ENCODE peak calls at places on chromosomes 6 and 20, in six cellular contexts. G is activated CD8-positive, alpha-beta T cell treated with anti-CD3 and anti-CD28 coated beads for 36 hours; C is adrenal gland; Z is cardiac muscle cell; D is CD14-positive monocyte; U is breast epithelium. X is an unnamed sample.

GRCh38 chr20:61441537-61441936 is 189.5 kb downstream of the CDH4 start:
- DNase-seq in Z (no peak), D (no peak), G (no peak), C (no peak), U (no peak), X (no peak)

GRCh38 chr6:70592391-70593117 is 25.8 kb downstream of the SDHAF4 start:
- DNase-seq in G (no peak), Z (no peak), D (no peak), C (no peak), U (no peak), X (no peak)

GRCh38 chr6:1381397-1382330 is 7.7 kb upstream of the FOXF2 start:
- DNase-seq in G (peak; percentile 55), U (no peak), C (peak; percentile 55), Z (peak; percentile 78), D (no peak), X (peak; percentile 83)

GRCh38 chr6:146984251-146984924 is 219.8 kb upstream of the STXBP5 start:
- DNase-seq in G (no peak), D (no peak), C (no peak), Z (no peak), U (no peak), X (no peak)

GRCh38 chr6:45742591-45742990 is 273.1 kb downstream of the CLIC5 start:
- DNase-seq in U (no peak), G (no peak), D (no peak), Z (no peak), C (no peak), X (no peak)

GRCh38 chr6:35491558-35492541 is 5.0 kb downstream of the TEAD3 start:
- DNase-seq in G (no peak), U (no peak), Z (peak; percentile 49), C (no peak), D (no peak), X (no peak)

GRCh38 chr6:128025478-128025877 is 124.6 kb upstream of the THEMIS start:
- DNase-seq in U (no peak), D (no peak), Z (no peak), C (no peak), G (no peak), X (no peak)

GRCh38 chr6:118660218-118660569 is 8.8 kb upstream of the CEP85L start:
- DNase-seq in G (peak; percentile 81), Z (peak; percentile 83), U (no peak), C (peak; percentile 38), D (no peak), X (no peak)

GRCh38 chr6:1607557-1608221 is 2.0 kb upstream of the FOXC1 start:
- DNase-seq in U (peak; percentile 19), G (peak; percentile 28), Z (no peak), D (no peak), C (no peak), X (peak; percentile 45)

GRCh38 chr6:95354551-95354950 is 222.8 kb upstream of the MANEA start:
- DNase-seq in C (no peak), Z (no peak), U (no peak), G (no peak), D (no peak), X (no peak)

GRCh38 chr6:78810698-78811097 is 56.7 kb upstream of the IRAK1BP1 start:
- DNase-seq in Z (no peak), D (no peak), C (no peak), U (peak; percentile 70), G (no peak), X (no peak)

GRCh38 chr20:63978319-63979220 is 872 bp downstream of the SAMD10 start:
- DNase-seq in G (peak; percentile 80), D (peak; percentile 30), Z (peak; percentile 78), C (peak; percentile 75), U (peak; percentile 69), X (peak; percentile 80)

GRCh38 chr6:36840471-36841461 is 1.5 kb upstream of the CPNE5 start:
- DNase-seq in D (no peak), G (peak; percentile 45), U (no peak), C (no peak), Z (no peak), X (no peak)

GRCh38 chr6:158933075-158933474 is 66.9 kb downstream of the RSPH3 start:
- DNase-seq in G (no peak), U (no peak), C (no peak), D (no peak), Z (no peak), X (no peak)

GRCh38 chr6:166573456-166574216 is 12.8 kb downstream of the RAMACL start:
- DNase-seq in G (no peak), C (no peak), U (no peak), D (no peak), Z (no peak), X (no peak)

GRCh38 chr6:66226099-66226498 is 519.1 kb upstream of the EYS start:
- DNase-seq in G (no peak), D (no peak), Z (peak; percentile 19), U (no peak), C (no peak), X (no peak)

GRCh38 chr20:5013682-5014447 is 12.6 kb upstream of the SLC23A2 start:
- DNase-seq in G (no peak), D (no peak), Z (no peak), U (no peak), C (no peak), X (no peak)

GRCh38 chr6:106974337-106974998 is at the start of gene CD24:
- DNase-seq in G (peak; percentile 38), D (no peak), U (peak; percentile 39), C (peak; percentile 20), Z (peak; percentile 82), X (peak; percentile 61)

GRCh38 chr6:14066782-14067406 is 50.7 kb upstream of the CD83 start:
- DNase-seq in G (no peak), D (no peak), U (peak; percentile 23), C (peak; percentile 30), Z (peak; percentile 68), X (peak; percentile 64)

GRCh38 chr6:20246107-20246506 is 33.8 kb upstream of the MBOAT1 start:
- DNase-seq in U (no peak), C (no peak), D (no peak), Z (no peak), G (no peak), X (no peak)

GRCh38 chr20:31738729-31739549 is at the start of gene TPX2:
- DNase-seq in G (peak; percentile 90), D (peak; percentile 91), Z (peak; percentile 98), C (peak; percentile 91), U (peak; percentile 95), X (peak; percentile 94)
- TF ChIP-seq CTCF in G (no peak), D (peak; percentile 11), Z (peak; percentile 20), C (peak; percentile 14), U (peak; percentile 40), X (peak; percentile 12)

GRCh38 chr6:100614386-100614785 is 149.7 kb upstream of the SIM1 start:
- DNase-seq in C (peak; percentile 21), G (no peak), U (no peak), Z (no peak), D (no peak), X (no peak)

GRCh38 chr6:100618349-100618671 is 153.6 kb upstream of the SIM1 start:
- DNase-seq in G (no peak), D (no peak), Z (no peak), U (no peak), C (no peak), X (no peak)

GRCh38 chr6:100617633-100618348 is 153.1 kb upstream of the SIM1 start:
- DNase-seq in U (no peak), D (no peak), C (no peak), Z (no peak), G (no peak), X (no peak)

GRCh38 chr6:100612101-100612500 is 147.4 kb upstream of the SIM1 start:
- DNase-seq in D (no peak), C (no peak), Z (no peak), U (no peak), G (no peak), X (no peak)

GRCh38 chr6:100614933-100615332 is 150.2 kb upstream of the SIM1 start:
- DNase-seq in D (no peak), C (no peak), G (no peak), Z (no peak), U (no peak), X (no peak)
- TF ChIP-seq CTCF in D (no peak), C (no peak), G (no peak), Z (no peak), U (no peak), X (no peak)

GRCh38 chr6:10491463-10491862 is 29.7 kb upstream of the GCNT2 start:
- DNase-seq in C (no peak), Z (no peak), D (no peak), G (no peak), U (no peak), X (no peak)

GRCh38 chr6:10495014-10495413 is 26.1 kb upstream of the GCNT2 start:
- DNase-seq in Z (no peak), U (no peak), G (no peak), D (no peak), C (no peak), X (no peak)
- TF ChIP-seq CTCF in Z (no peak), U (no peak), G (no peak), D (no peak), C (no peak), X (no peak)

GRCh38 chr6:72560721-72561593 is 60.9 kb upstream of the KCNQ5 start:
- DNase-seq in C (no peak), Z (peak; percentile 4), G (peak; percentile 24), D (no peak), U (no peak), X (no peak)
- TF ChIP-seq CTCF in C (no peak), Z (peak; percentile 13), G (peak; percentile 21), D (peak; percentile 29), U (no peak), X (peak; percentile 3)

DNA sequence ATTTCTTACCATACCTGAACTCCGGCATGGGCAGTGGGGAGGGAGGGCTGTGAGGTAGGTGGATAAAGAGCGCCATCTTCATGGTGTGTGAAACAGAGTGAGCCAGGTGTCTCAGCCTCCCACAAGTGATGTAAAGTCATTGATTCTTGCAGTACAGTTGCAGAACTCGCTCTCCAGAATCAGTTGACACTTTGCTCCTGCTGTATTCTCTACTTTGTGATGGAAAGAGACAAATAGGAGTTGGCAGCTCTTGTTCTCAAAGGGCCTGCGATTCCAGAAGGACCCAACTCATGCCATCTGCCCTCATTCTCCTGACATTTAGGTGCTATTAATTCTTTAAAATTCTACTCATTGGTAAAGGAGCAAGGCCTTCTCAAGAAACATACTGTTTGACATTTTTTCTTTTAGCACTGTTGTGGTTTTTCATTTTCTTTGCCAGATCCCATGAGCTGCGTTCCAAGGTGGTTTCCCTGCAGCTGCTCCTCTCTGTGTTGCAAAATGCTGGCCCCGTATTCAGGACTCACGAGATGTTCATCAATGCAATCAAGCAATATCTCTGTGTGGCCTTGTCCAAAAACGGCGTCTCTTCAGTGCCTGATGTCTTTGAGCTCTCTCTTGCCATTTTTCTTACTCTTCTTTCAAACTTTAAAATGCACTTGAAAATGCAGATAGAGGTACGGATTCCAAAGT is 49.3 kb downstream of the ARFGEF2 start:
- DNase-seq in D (no peak), G (no peak), C (no peak), Z (no peak), U (no peak), X (no peak)
- TF ChIP-seq CTCF in D (no peak), G (no peak), C (no peak), Z (no peak), U (no peak), X (no peak)